ENCODE peak calls at places on chromosomes 16 and 17, in six cellular contexts. One of them, this sample, is unnamed.

GRCh38 chr16:49092704-49093103 is 188.9 kb downstream of the CBLN1 start:
- DNase-seq in H9: no peak
- DNase-seq in IMR-90: no peak
- DNase-seq in neuronal stem cell: no peak
- DNase-seq in trophoblast cell: peak
- DNase-seq in H1: no peak
- DNase-seq in this sample: no peak

GRCh38 chr17:15651583-15652110 is 32.1 kb upstream of the FBXW10B start:
- DNase-seq in H9: peak
- DNase-seq in IMR-90: peak
- DNase-seq in neuronal stem cell: peak
- DNase-seq in trophoblast cell: peak
- DNase-seq in H1: no peak
- DNase-seq in this sample: peak

GRCh38 chr17:27379863-27380533 is 76.2 kb upstream of the KSR1 start:
- DNase-seq in H9: no peak
- DNase-seq in IMR-90: peak
- DNase-seq in neuronal stem cell: peak
- DNase-seq in trophoblast cell: no peak
- DNase-seq in H1: no peak
- DNase-seq in this sample: no peak

GRCh38 chr17:17125136-17126084 is 80.7 kb downstream of the PLD6 start:
- DNase-seq in H9: no peak
- DNase-seq in IMR-90: no peak
- DNase-seq in neuronal stem cell: no peak
- DNase-seq in trophoblast cell: no peak
- DNase-seq in H1: no peak
- DNase-seq in this sample: no peak

GRCh38 chr16:22786691-22787090 is 27.3 kb upstream of the HS3ST2 start:
- DNase-seq in H9: no peak
- DNase-seq in IMR-90: no peak
- DNase-seq in neuronal stem cell: no peak
- DNase-seq in trophoblast cell: no peak
- DNase-seq in H1: no peak
- DNase-seq in this sample: no peak

GRCh38 chr16:19014456-19014855 is 30.7 kb downstream of the TMC7 start:
- DNase-seq in H9: peak
- DNase-seq in IMR-90: no peak
- DNase-seq in neuronal stem cell: no peak
- DNase-seq in trophoblast cell: no peak
- DNase-seq in H1: no peak
- DNase-seq in this sample: no peak

GRCh38 chr16:9053006-9053601 is 38.3 kb upstream of the HAPSTR1 start:
- DNase-seq in H9: peak
- DNase-seq in IMR-90: peak
- DNase-seq in neuronal stem cell: peak
- DNase-seq in trophoblast cell: peak
- DNase-seq in H1: peak
- DNase-seq in this sample: peak

GRCh38 chr16:25693621-25694020 is 1.9 kb downstream of the HS3ST4 start:
- DNase-seq in H9: no peak
- DNase-seq in IMR-90: no peak
- DNase-seq in neuronal stem cell: no peak
- DNase-seq in trophoblast cell: no peak
- DNase-seq in H1: no peak
- DNase-seq in this sample: no peak

GRCh38 chr17:43766413-43767052 is 7.9 kb upstream of the SOST start:
- DNase-seq in H9: peak
- DNase-seq in IMR-90: peak
- DNase-seq in neuronal stem cell: peak
- DNase-seq in trophoblast cell: peak
- DNase-seq in H1: peak
- DNase-seq in this sample: peak

GRCh38 chr16:66418165-66418962 is 8.7 kb upstream of the BEAN1 start:
- DNase-seq in H9: no peak
- DNase-seq in IMR-90: no peak
- DNase-seq in neuronal stem cell: no peak
- DNase-seq in trophoblast cell: no peak
- DNase-seq in H1: no peak
- DNase-seq in this sample: no peak

GRCh38 chr16:19706846-19707245 is 11.2 kb downstream of the KNOP1 start:
- DNase-seq in H9: no peak
- DNase-seq in IMR-90: no peak
- DNase-seq in neuronal stem cell: no peak
- DNase-seq in trophoblast cell: no peak
- DNase-seq in H1: no peak
- DNase-seq in this sample: no peak

GRCh38 chr17:50661795-50662391 is 27.2 kb downstream of the ABCC3 start:
- DNase-seq in H9: peak
- DNase-seq in IMR-90: peak
- DNase-seq in neuronal stem cell: no peak
- DNase-seq in trophoblast cell: peak
- DNase-seq in H1: no peak
- DNase-seq in this sample: peak

GRCh38 chr17:45942284-45942683 is 47.9 kb downstream of the MAPT start:
- DNase-seq in H9: no peak
- DNase-seq in IMR-90: no peak
- DNase-seq in neuronal stem cell: no peak
- DNase-seq in trophoblast cell: no peak
- DNase-seq in H1: no peak
- DNase-seq in this sample: no peak

GRCh38 chr17:1043601-1044251 is 46.8 kb downstream of the TIMM22 start:
- DNase-seq in H9: peak
- DNase-seq in IMR-90: no peak
- DNase-seq in neuronal stem cell: no peak
- DNase-seq in trophoblast cell: no peak
- DNase-seq in H1: no peak
- DNase-seq in this sample: peak

GRCh38 chr17:78499715-78500540 is 77.3 kb downstream of the DNAH17 start:
- DNase-seq in H9: no peak
- DNase-seq in IMR-90: no peak
- DNase-seq in neuronal stem cell: no peak
- DNase-seq in trophoblast cell: no peak
- DNase-seq in H1: no peak
- DNase-seq in this sample: no peak

GRCh38 chr16:68395167-68395786 is 53.0 kb downstream of the SMPD3 start:
- DNase-seq in H9: no peak
- DNase-seq in IMR-90: no peak
- DNase-seq in neuronal stem cell: no peak
- DNase-seq in trophoblast cell: no peak
- DNase-seq in H1: no peak
- DNase-seq in this sample: no peak

GRCh38 chr16:68395806-68396205 is 52.5 kb downstream of the SMPD3 start:
- DNase-seq in H9: no peak
- DNase-seq in IMR-90: no peak
- DNase-seq in neuronal stem cell: no peak
- DNase-seq in trophoblast cell: no peak
- DNase-seq in H1: no peak
- DNase-seq in this sample: no peak

GRCh38 chr16:68396481-68396880 is 51.8 kb downstream of the SMPD3 start:
- DNase-seq in H9: no peak
- DNase-seq in IMR-90: peak
- DNase-seq in neuronal stem cell: no peak
- DNase-seq in trophoblast cell: peak
- DNase-seq in H1: no peak
- DNase-seq in this sample: peak

GRCh38 chr16:68399456-68399855 is 48.9 kb downstream of the SMPD3 start:
- DNase-seq in H9: no peak
- DNase-seq in IMR-90: peak
- DNase-seq in neuronal stem cell: no peak
- DNase-seq in trophoblast cell: no peak
- DNase-seq in H1: no peak
- DNase-seq in this sample: no peak

DNA sequence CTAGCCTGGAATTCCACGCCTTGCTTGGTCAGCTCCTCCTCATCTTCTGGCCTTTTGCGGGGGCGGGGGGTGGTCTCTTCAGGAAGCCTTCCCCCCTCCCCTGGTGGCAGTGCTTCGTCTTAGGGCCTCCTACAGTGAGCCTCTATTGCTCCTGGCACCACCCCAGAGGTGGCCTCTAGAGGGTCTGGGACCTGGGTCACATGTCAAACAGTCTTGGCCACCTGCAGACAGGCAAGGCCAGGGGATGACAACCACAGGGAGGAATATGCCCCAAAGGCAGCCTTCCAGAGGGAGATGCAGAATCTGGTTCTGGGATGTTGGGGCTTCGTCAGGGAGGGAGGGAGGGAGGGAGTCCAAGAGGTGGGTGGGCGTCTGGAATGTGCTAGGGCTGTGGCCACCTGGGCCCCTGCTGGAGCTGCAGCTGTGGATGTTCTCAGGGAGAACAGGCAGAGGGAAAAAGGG is 50.6 kb downstream of the SMPD3 start:
- DNase-seq in H9: no peak
- DNase-seq in IMR-90: no peak
- DNase-seq in neuronal stem cell: no peak
- DNase-seq in trophoblast cell: no peak
- DNase-seq in H1: no peak
- DNase-seq in this sample: no peak
- H4K8ac ChIP-seq in H9: no peak
- H4K8ac ChIP-seq in IMR-90: no peak
- H4K8ac ChIP-seq in neuronal stem cell: no peak
- H4K8ac ChIP-seq in trophoblast cell: no peak
- H4K8ac ChIP-seq in H1: no peak
- H4K8ac ChIP-seq in this sample: no peak

GRCh38 chr16:88194397-88195020 is 188.2 kb upstream of the ZNF469 start:
- DNase-seq in H9: no peak
- DNase-seq in IMR-90: peak
- DNase-seq in neuronal stem cell: no peak
- DNase-seq in trophoblast cell: no peak
- DNase-seq in H1: no peak
- DNase-seq in this sample: no peak
- H4K91ac ChIP-seq in H9: no peak
- H4K91ac ChIP-seq in IMR-90: peak
- H4K91ac ChIP-seq in neuronal stem cell: no peak
- H4K91ac ChIP-seq in trophoblast cell: no peak
- H4K91ac ChIP-seq in H1: no peak
- H4K91ac ChIP-seq in this sample: no peak

GRCh38 chr17:81346908-81347349 is 48.3 kb upstream of the BAHCC1 start:
- DNase-seq in H9: peak
- DNase-seq in IMR-90: no peak
- DNase-seq in neuronal stem cell: no peak
- DNase-seq in trophoblast cell: no peak
- DNase-seq in H1: no peak
- DNase-seq in this sample: no peak

GRCh38 chr17:81346090-81346907 is 49.0 kb upstream of the BAHCC1 start:
- DNase-seq in H9: peak
- DNase-seq in IMR-90: peak
- DNase-seq in neuronal stem cell: peak
- DNase-seq in trophoblast cell: peak
- DNase-seq in H1: peak
- DNase-seq in this sample: peak

GRCh38 chr17:81342700-81343070 is 47.6 kb upstream of the SLC38A10 start:
- DNase-seq in H9: peak
- DNase-seq in IMR-90: no peak
- DNase-seq in neuronal stem cell: no peak
- DNase-seq in trophoblast cell: no peak
- DNase-seq in H1: peak
- DNase-seq in this sample: no peak

GRCh38 chr17:81347437-81347836 is 47.8 kb upstream of the BAHCC1 start:
- DNase-seq in H9: peak
- DNase-seq in IMR-90: no peak
- DNase-seq in neuronal stem cell: no peak
- DNase-seq in trophoblast cell: no peak
- DNase-seq in H1: no peak
- DNase-seq in this sample: no peak

DNA sequence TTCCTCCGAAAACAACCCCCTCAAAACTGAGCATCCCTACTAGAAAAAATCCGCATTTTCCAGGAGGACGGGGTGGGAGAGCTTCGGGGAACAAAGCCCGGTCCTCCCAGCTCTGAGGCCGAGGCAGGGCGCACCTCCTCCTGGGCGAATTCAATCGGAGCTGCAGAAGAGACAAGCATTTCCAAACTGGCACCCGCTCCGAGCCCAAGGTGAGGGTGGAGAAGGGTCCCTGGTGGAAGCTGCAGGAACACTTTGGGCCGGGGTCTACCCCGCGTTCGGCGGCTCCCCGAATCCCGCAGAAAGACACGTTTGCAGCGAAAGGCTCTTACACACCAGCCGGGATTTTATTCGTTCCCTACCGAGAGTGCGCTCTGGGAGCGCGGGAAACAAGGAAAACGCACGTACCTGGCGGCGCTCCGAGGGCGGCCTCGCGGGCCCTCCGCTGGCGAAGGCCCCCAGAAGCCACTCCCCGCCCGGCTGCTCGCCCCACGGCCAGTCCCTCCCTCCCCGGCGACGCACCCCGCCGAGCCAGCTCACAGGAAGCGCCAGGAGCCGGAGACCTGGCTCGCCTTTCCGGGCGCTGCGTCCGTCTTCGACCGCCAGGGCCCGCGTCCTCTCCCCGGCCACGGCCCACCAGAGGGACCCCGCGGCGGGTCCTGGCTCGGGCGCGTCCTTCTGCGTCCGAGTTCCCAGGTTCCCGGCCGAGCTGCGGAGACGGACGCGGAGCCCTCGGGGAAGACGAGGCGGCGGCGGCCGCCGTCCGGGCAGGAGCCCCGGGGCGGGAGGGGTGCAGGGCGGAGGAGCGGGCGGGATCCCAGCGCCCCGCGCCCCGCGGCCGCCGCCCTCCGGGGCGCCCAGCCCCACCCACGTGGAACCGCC is 49.8 kb upstream of the BAHCC1 start:
- DNase-seq in H9: peak
- DNase-seq in IMR-90: peak
- DNase-seq in neuronal stem cell: peak
- DNase-seq in trophoblast cell: peak
- DNase-seq in H1: peak
- DNase-seq in this sample: peak
- H4K8ac ChIP-seq in H9: no peak
- H4K8ac ChIP-seq in IMR-90: peak
- H4K8ac ChIP-seq in neuronal stem cell: peak
- H4K8ac ChIP-seq in trophoblast cell: peak
- H4K8ac ChIP-seq in H1: peak
- H4K8ac ChIP-seq in this sample: peak

GRCh38 chr16:71703324-71703723 is 21.2 kb downstream of the PHLPP2 start:
- DNase-seq in H9: no peak
- DNase-seq in IMR-90: no peak
- DNase-seq in neuronal stem cell: no peak
- DNase-seq in trophoblast cell: no peak
- DNase-seq in H1: no peak
- DNase-seq in this sample: no peak

GRCh38 chr16:71700822-71701221 is 23.7 kb downstream of the PHLPP2 start:
- DNase-seq in H9: no peak
- DNase-seq in IMR-90: no peak
- DNase-seq in neuronal stem cell: no peak
- DNase-seq in trophoblast cell: no peak
- DNase-seq in H1: no peak
- DNase-seq in this sample: no peak

GRCh38 chr16:71693168-71693567 is 31.3 kb downstream of the PHLPP2 start:
- DNase-seq in H9: no peak
- DNase-seq in IMR-90: no peak
- DNase-seq in neuronal stem cell: no peak
- DNase-seq in trophoblast cell: no peak
- DNase-seq in H1: no peak
- DNase-seq in this sample: no peak

DNA sequence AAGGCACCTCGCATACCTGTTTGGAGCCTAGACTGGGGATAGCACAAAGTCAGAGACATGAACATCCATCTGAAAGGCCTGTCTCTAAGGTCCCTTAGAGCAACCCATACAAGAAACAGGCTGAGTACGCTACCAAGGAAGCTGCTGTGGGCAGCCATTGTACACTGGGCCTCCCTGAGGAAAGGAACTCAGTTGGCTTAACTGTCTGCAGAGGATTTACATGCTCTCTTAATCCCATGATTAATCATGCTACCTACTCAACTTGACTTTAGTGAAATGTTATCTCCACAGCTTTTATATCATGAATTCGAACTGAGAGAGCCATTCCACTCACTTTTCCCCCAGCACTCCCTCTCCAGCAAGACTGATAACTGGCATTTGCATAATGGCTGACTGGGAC is 26.0 kb downstream of the PHLPP2 start:
- DNase-seq in H9: no peak
- DNase-seq in IMR-90: no peak
- DNase-seq in neuronal stem cell: no peak
- DNase-seq in trophoblast cell: no peak
- DNase-seq in H1: no peak
- DNase-seq in this sample: no peak
- H4K91ac ChIP-seq in H9: no peak
- H4K91ac ChIP-seq in IMR-90: no peak
- H4K91ac ChIP-seq in neuronal stem cell: no peak
- H4K91ac ChIP-seq in trophoblast cell: no peak
- H4K91ac ChIP-seq in H1: no peak
- H4K91ac ChIP-seq in this sample: no peak